ENCODE peak calls at places on chromosome 9, in eight cellular contexts. One of them, this sample, is unnamed.

GRCh38 chr9:131722260-131722659 is 17.6 kb downstream of the RAPGEF1 start:
- DNase-seq in activated CD8-positive, alpha-beta memory T cell treated with anti-CD3 and anti-CD28 coated beads, Interleukin-2, amount 10 ng/mL, durations not matched to agents 7 days and 5 days: no peak
- DNase-seq in CD8-positive, alpha-beta memory T cell: no peak
- DNase-seq in amniotic stem cell: no peak
- DNase-seq in GDM1: no peak
- DNase-seq in iris pigment epithelial cell: no peak
- DNase-seq in brain microvascular endothelial cell: no peak
- DNase-seq in NCI-H1092 treated with DMSO at 0.1 percent for 48 hours: peak
- DNase-seq in this sample: no peak

GRCh38 chr9:89038354-89039091 is 47.3 kb downstream of the S1PR3 start:
- DNase-seq in activated CD8-positive, alpha-beta memory T cell treated with anti-CD3 and anti-CD28 coated beads, Interleukin-2, amount 10 ng/mL, durations not matched to agents 7 days and 5 days: no peak
- DNase-seq in CD8-positive, alpha-beta memory T cell: no peak
- DNase-seq in amniotic stem cell: peak
- DNase-seq in GDM1: no peak
- DNase-seq in iris pigment epithelial cell: peak
- DNase-seq in brain microvascular endothelial cell: peak
- DNase-seq in NCI-H1092 treated with DMSO at 0.1 percent for 48 hours: no peak
- DNase-seq in this sample: no peak

GRCh38 chr9:130774183-130774582 is 60.9 kb upstream of the ABL1 start:
- DNase-seq in activated CD8-positive, alpha-beta memory T cell treated with anti-CD3 and anti-CD28 coated beads, Interleukin-2, amount 10 ng/mL, durations not matched to agents 7 days and 5 days: no peak
- DNase-seq in CD8-positive, alpha-beta memory T cell: no peak
- DNase-seq in amniotic stem cell: no peak
- DNase-seq in GDM1: no peak
- DNase-seq in iris pigment epithelial cell: no peak
- DNase-seq in brain microvascular endothelial cell: no peak
- DNase-seq in NCI-H1092 treated with DMSO at 0.1 percent for 48 hours: no peak
- DNase-seq in this sample: no peak

GRCh38 chr9:130117816-130118632 is 54.2 kb upstream of the NCS1 start:
- DNase-seq in activated CD8-positive, alpha-beta memory T cell treated with anti-CD3 and anti-CD28 coated beads, Interleukin-2, amount 10 ng/mL, durations not matched to agents 7 days and 5 days: no peak
- DNase-seq in CD8-positive, alpha-beta memory T cell: no peak
- DNase-seq in amniotic stem cell: no peak
- DNase-seq in GDM1: no peak
- DNase-seq in iris pigment epithelial cell: peak
- DNase-seq in brain microvascular endothelial cell: peak
- DNase-seq in NCI-H1092 treated with DMSO at 0.1 percent for 48 hours: no peak
- DNase-seq in this sample: no peak

GRCh38 chr9:84811726-84812074 is 142.2 kb downstream of the NTRK2 start:
- DNase-seq in activated CD8-positive, alpha-beta memory T cell treated with anti-CD3 and anti-CD28 coated beads, Interleukin-2, amount 10 ng/mL, durations not matched to agents 7 days and 5 days: no peak
- DNase-seq in CD8-positive, alpha-beta memory T cell: no peak
- DNase-seq in amniotic stem cell: no peak
- DNase-seq in GDM1: no peak
- DNase-seq in iris pigment epithelial cell: no peak
- DNase-seq in brain microvascular endothelial cell: no peak
- DNase-seq in NCI-H1092 treated with DMSO at 0.1 percent for 48 hours: no peak
- DNase-seq in this sample: no peak

GRCh38 chr9:137227057-137227852 is at the start of gene RNF224:
- DNase-seq in activated CD8-positive, alpha-beta memory T cell treated with anti-CD3 and anti-CD28 coated beads, Interleukin-2, amount 10 ng/mL, durations not matched to agents 7 days and 5 days: peak
- DNase-seq in CD8-positive, alpha-beta memory T cell: peak
- DNase-seq in amniotic stem cell: peak
- DNase-seq in GDM1: peak
- DNase-seq in iris pigment epithelial cell: peak
- DNase-seq in brain microvascular endothelial cell: peak
- DNase-seq in NCI-H1092 treated with DMSO at 0.1 percent for 48 hours: peak
- DNase-seq in this sample: peak

GRCh38 chr9:76891874-76892273 is 14.0 kb downstream of the PRUNE2 start:
- DNase-seq in activated CD8-positive, alpha-beta memory T cell treated with anti-CD3 and anti-CD28 coated beads, Interleukin-2, amount 10 ng/mL, durations not matched to agents 7 days and 5 days: no peak
- DNase-seq in CD8-positive, alpha-beta memory T cell: no peak
- DNase-seq in amniotic stem cell: no peak
- DNase-seq in GDM1: no peak
- DNase-seq in iris pigment epithelial cell: no peak
- DNase-seq in brain microvascular endothelial cell: no peak
- DNase-seq in NCI-H1092 treated with DMSO at 0.1 percent for 48 hours: no peak
- DNase-seq in this sample: no peak

GRCh38 chr9:88169700-88170099 is 31.4 kb upstream of the SPATA31C2 start:
- DNase-seq in activated CD8-positive, alpha-beta memory T cell treated with anti-CD3 and anti-CD28 coated beads, Interleukin-2, amount 10 ng/mL, durations not matched to agents 7 days and 5 days: no peak
- DNase-seq in CD8-positive, alpha-beta memory T cell: no peak
- DNase-seq in amniotic stem cell: no peak
- DNase-seq in GDM1: no peak
- DNase-seq in iris pigment epithelial cell: no peak
- DNase-seq in brain microvascular endothelial cell: no peak
- DNase-seq in NCI-H1092 treated with DMSO at 0.1 percent for 48 hours: no peak
- DNase-seq in this sample: no peak

GRCh38 chr9:97735070-97735600 is 38.0 kb upstream of the XPA start:
- DNase-seq in activated CD8-positive, alpha-beta memory T cell treated with anti-CD3 and anti-CD28 coated beads, Interleukin-2, amount 10 ng/mL, durations not matched to agents 7 days and 5 days: no peak
- DNase-seq in CD8-positive, alpha-beta memory T cell: no peak
- DNase-seq in amniotic stem cell: no peak
- DNase-seq in GDM1: no peak
- DNase-seq in iris pigment epithelial cell: no peak
- DNase-seq in brain microvascular endothelial cell: no peak
- DNase-seq in NCI-H1092 treated with DMSO at 0.1 percent for 48 hours: peak
- DNase-seq in this sample: no peak

GRCh38 chr9:16143947-16144890 is 591.4 kb downstream of the CCDC171 start:
- DNase-seq in activated CD8-positive, alpha-beta memory T cell treated with anti-CD3 and anti-CD28 coated beads, Interleukin-2, amount 10 ng/mL, durations not matched to agents 7 days and 5 days: no peak
- DNase-seq in CD8-positive, alpha-beta memory T cell: no peak
- DNase-seq in amniotic stem cell: no peak
- DNase-seq in GDM1: no peak
- DNase-seq in iris pigment epithelial cell: no peak
- DNase-seq in brain microvascular endothelial cell: peak
- DNase-seq in NCI-H1092 treated with DMSO at 0.1 percent for 48 hours: no peak
- DNase-seq in this sample: no peak

GRCh38 chr9:35569206-35569605 is 35.9 kb upstream of the TESK1 start:
- DNase-seq in activated CD8-positive, alpha-beta memory T cell treated with anti-CD3 and anti-CD28 coated beads, Interleukin-2, amount 10 ng/mL, durations not matched to agents 7 days and 5 days: no peak
- DNase-seq in CD8-positive, alpha-beta memory T cell: no peak
- DNase-seq in amniotic stem cell: no peak
- DNase-seq in GDM1: no peak
- DNase-seq in iris pigment epithelial cell: no peak
- DNase-seq in brain microvascular endothelial cell: no peak
- DNase-seq in NCI-H1092 treated with DMSO at 0.1 percent for 48 hours: no peak
- DNase-seq in this sample: no peak

GRCh38 chr9:131839281-131840084 is 99.6 kb upstream of the RAPGEF1 start:
- DNase-seq in activated CD8-positive, alpha-beta memory T cell treated with anti-CD3 and anti-CD28 coated beads, Interleukin-2, amount 10 ng/mL, durations not matched to agents 7 days and 5 days: peak
- DNase-seq in CD8-positive, alpha-beta memory T cell: no peak
- DNase-seq in amniotic stem cell: peak
- DNase-seq in GDM1: no peak
- DNase-seq in iris pigment epithelial cell: peak
- DNase-seq in brain microvascular endothelial cell: peak
- DNase-seq in NCI-H1092 treated with DMSO at 0.1 percent for 48 hours: no peak
- DNase-seq in this sample: no peak

GRCh38 chr9:27437652-27438373 is 86.3 kb upstream of the IFNK start:
- DNase-seq in activated CD8-positive, alpha-beta memory T cell treated with anti-CD3 and anti-CD28 coated beads, Interleukin-2, amount 10 ng/mL, durations not matched to agents 7 days and 5 days: no peak
- DNase-seq in CD8-positive, alpha-beta memory T cell: no peak
- DNase-seq in amniotic stem cell: no peak
- DNase-seq in GDM1: no peak
- DNase-seq in iris pigment epithelial cell: peak
- DNase-seq in brain microvascular endothelial cell: no peak
- DNase-seq in NCI-H1092 treated with DMSO at 0.1 percent for 48 hours: peak
- DNase-seq in this sample: no peak

GRCh38 chr9:15837079-15837679 is 284.3 kb downstream of the CCDC171 start:
- DNase-seq in activated CD8-positive, alpha-beta memory T cell treated with anti-CD3 and anti-CD28 coated beads, Interleukin-2, amount 10 ng/mL, durations not matched to agents 7 days and 5 days: no peak
- DNase-seq in CD8-positive, alpha-beta memory T cell: peak
- DNase-seq in amniotic stem cell: peak
- DNase-seq in GDM1: peak
- DNase-seq in iris pigment epithelial cell: peak
- DNase-seq in brain microvascular endothelial cell: peak
- DNase-seq in NCI-H1092 treated with DMSO at 0.1 percent for 48 hours: peak
- DNase-seq in this sample: peak

GRCh38 chr9:91089405-91090131 is 272.1 kb downstream of the AUH start:
- DNase-seq in activated CD8-positive, alpha-beta memory T cell treated with anti-CD3 and anti-CD28 coated beads, Interleukin-2, amount 10 ng/mL, durations not matched to agents 7 days and 5 days: peak
- DNase-seq in CD8-positive, alpha-beta memory T cell: no peak
- DNase-seq in amniotic stem cell: peak
- DNase-seq in GDM1: peak
- DNase-seq in iris pigment epithelial cell: peak
- DNase-seq in brain microvascular endothelial cell: peak
- DNase-seq in NCI-H1092 treated with DMSO at 0.1 percent for 48 hours: peak
- DNase-seq in this sample: peak